ENCODE peak calls at places on chromosomes 4 and X, in seven cellular contexts. One of them, this sample, is unnamed.

GRCh38 chr4:85732124-85732523 is 257.2 kb downstream of the ARHGAP24 start:
- DNase-seq in ovary: no peak
- DNase-seq in AG09309: no peak
- DNase-seq in activated CD8-positive, alpha-beta T cell treated with anti-CD3 and anti-CD28 coated beads for 36 hours: no peak
- DNase-seq in brain microvascular endothelial cell: no peak
- DNase-seq in GM20000: no peak
- DNase-seq in upper lobe of right lung: no peak
- DNase-seq in this sample: no peak

GRCh38 chr4:113468165-113469022 is 293.1 kb downstream of the CAMK2D start:
- DNase-seq in ovary: peak
- DNase-seq in AG09309: peak
- DNase-seq in activated CD8-positive, alpha-beta T cell treated with anti-CD3 and anti-CD28 coated beads for 36 hours: peak
- DNase-seq in brain microvascular endothelial cell: peak
- DNase-seq in GM20000: no peak
- DNase-seq in upper lobe of right lung: peak
- DNase-seq in this sample: no peak

GRCh38 chr4:69957209-69957608 is 8.3 kb downstream of the CSN2 start:
- DNase-seq in ovary: no peak
- DNase-seq in AG09309: no peak
- DNase-seq in activated CD8-positive, alpha-beta T cell treated with anti-CD3 and anti-CD28 coated beads for 36 hours: no peak
- DNase-seq in brain microvascular endothelial cell: no peak
- DNase-seq in GM20000: no peak
- DNase-seq in upper lobe of right lung: no peak
- DNase-seq in this sample: no peak

GRCh38 chr4:187602339-187603092 is 393.1 kb upstream of the ZFP42 start:
- DNase-seq in ovary: no peak
- DNase-seq in AG09309: no peak
- DNase-seq in activated CD8-positive, alpha-beta T cell treated with anti-CD3 and anti-CD28 coated beads for 36 hours: no peak
- DNase-seq in brain microvascular endothelial cell: peak
- DNase-seq in GM20000: no peak
- DNase-seq in upper lobe of right lung: no peak
- DNase-seq in this sample: no peak

GRCh38 chr4:99024481-99025275 is 29.2 kb downstream of the METAP1 start:
- DNase-seq in ovary: no peak
- DNase-seq in AG09309: no peak
- DNase-seq in activated CD8-positive, alpha-beta T cell treated with anti-CD3 and anti-CD28 coated beads for 36 hours: no peak
- DNase-seq in brain microvascular endothelial cell: no peak
- DNase-seq in GM20000: no peak
- DNase-seq in upper lobe of right lung: no peak
- DNase-seq in this sample: no peak

GRCh38 chr4:98446499-98447375 is 185.6 kb downstream of the RAP1GDS1 start:
- DNase-seq in ovary: no peak
- DNase-seq in AG09309: no peak
- DNase-seq in activated CD8-positive, alpha-beta T cell treated with anti-CD3 and anti-CD28 coated beads for 36 hours: peak
- DNase-seq in brain microvascular endothelial cell: peak
- DNase-seq in GM20000: peak
- DNase-seq in upper lobe of right lung: no peak
- DNase-seq in this sample: peak

GRCh38 chrX:110258552-110258951 is 59.3 kb downstream of the AMMECR1 start:
- DNase-seq in ovary: no peak
- DNase-seq in AG09309: no peak
- DNase-seq in activated CD8-positive, alpha-beta T cell treated with anti-CD3 and anti-CD28 coated beads for 36 hours: no peak
- DNase-seq in brain microvascular endothelial cell: no peak
- DNase-seq in GM20000: no peak
- DNase-seq in upper lobe of right lung: no peak
- DNase-seq in this sample: no peak

GRCh38 chr4:128191115-128191897 is 96.3 kb downstream of the PGRMC2 start:
- DNase-seq in ovary: peak
- DNase-seq in AG09309: peak
- DNase-seq in activated CD8-positive, alpha-beta T cell treated with anti-CD3 and anti-CD28 coated beads for 36 hours: peak
- DNase-seq in brain microvascular endothelial cell: peak
- DNase-seq in GM20000: peak
- DNase-seq in upper lobe of right lung: no peak
- DNase-seq in this sample: peak

GRCh38 chrX:55638933-55639332 is 15.7 kb downstream of the FOXR2 start:
- DNase-seq in ovary: no peak
- DNase-seq in AG09309: no peak
- DNase-seq in activated CD8-positive, alpha-beta T cell treated with anti-CD3 and anti-CD28 coated beads for 36 hours: no peak
- DNase-seq in brain microvascular endothelial cell: no peak
- DNase-seq in GM20000: no peak
- DNase-seq in upper lobe of right lung: no peak
- DNase-seq in this sample: peak

GRCh38 chrX:19649227-19650009 is 134.1 kb upstream of the MAP3K15 start:
- DNase-seq in ovary: no peak
- DNase-seq in AG09309: peak
- DNase-seq in activated CD8-positive, alpha-beta T cell treated with anti-CD3 and anti-CD28 coated beads for 36 hours: no peak
- DNase-seq in brain microvascular endothelial cell: no peak
- DNase-seq in GM20000: no peak
- DNase-seq in upper lobe of right lung: no peak
- DNase-seq in this sample: no peak

GRCh38 chr4:36177946-36178345 is 66.4 kb downstream of the ARAP2 start:
- DNase-seq in ovary: no peak
- DNase-seq in AG09309: no peak
- DNase-seq in activated CD8-positive, alpha-beta T cell treated with anti-CD3 and anti-CD28 coated beads for 36 hours: no peak
- DNase-seq in brain microvascular endothelial cell: no peak
- DNase-seq in GM20000: no peak
- DNase-seq in upper lobe of right lung: no peak
- DNase-seq in this sample: no peak

DNA sequence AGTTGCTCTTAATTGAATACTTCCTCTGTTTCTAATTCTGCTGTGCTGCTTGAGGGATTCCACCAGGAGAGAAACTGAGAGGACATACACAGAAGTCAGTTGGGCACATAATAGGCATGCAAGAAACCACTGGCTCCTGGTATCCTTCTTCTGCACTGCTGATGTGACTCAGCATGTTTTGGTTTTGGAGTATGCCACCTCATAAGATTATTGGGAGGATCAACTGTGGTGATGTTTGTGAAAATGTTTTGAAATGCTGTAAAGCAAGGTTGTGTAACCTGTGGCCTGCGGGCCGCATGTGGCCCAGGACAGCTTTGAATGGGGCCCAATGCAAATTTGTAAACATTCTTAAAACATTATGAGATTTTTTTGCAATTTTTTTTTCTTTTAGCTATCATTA is 119.6 kb downstream of the GATB start:
- DNase-seq in ovary: no peak
- DNase-seq in AG09309: peak
- DNase-seq in activated CD8-positive, alpha-beta T cell treated with anti-CD3 and anti-CD28 coated beads for 36 hours: no peak
- DNase-seq in brain microvascular endothelial cell: peak
- DNase-seq in GM20000: no peak
- DNase-seq in upper lobe of right lung: no peak
- DNase-seq in this sample: no peak
- TF ChIP-seq CTCF in ovary: no peak
- TF ChIP-seq CTCF in AG09309: no peak
- TF ChIP-seq CTCF in activated CD8-positive, alpha-beta T cell treated with anti-CD3 and anti-CD28 coated beads for 36 hours: no peak
- TF ChIP-seq CTCF in brain microvascular endothelial cell: no peak
- TF ChIP-seq CTCF in GM20000: no peak
- TF ChIP-seq CTCF in upper lobe of right lung: no peak
- TF ChIP-seq CTCF in this sample: no peak

GRCh38 chrX:18099745-18100144 is 120.9 kb downstream of the BEND2 start:
- DNase-seq in ovary: no peak
- DNase-seq in AG09309: no peak
- DNase-seq in activated CD8-positive, alpha-beta T cell treated with anti-CD3 and anti-CD28 coated beads for 36 hours: no peak
- DNase-seq in brain microvascular endothelial cell: no peak
- DNase-seq in GM20000: no peak
- DNase-seq in upper lobe of right lung: no peak
- DNase-seq in this sample: no peak
- TF ChIP-seq CTCF in ovary: no peak
- TF ChIP-seq CTCF in AG09309: no peak
- TF ChIP-seq CTCF in activated CD8-positive, alpha-beta T cell treated with anti-CD3 and anti-CD28 coated beads for 36 hours: no peak
- TF ChIP-seq CTCF in brain microvascular endothelial cell: no peak
- TF ChIP-seq CTCF in GM20000: no peak
- TF ChIP-seq CTCF in upper lobe of right lung: no peak
- TF ChIP-seq CTCF in this sample: no peak

DNA sequence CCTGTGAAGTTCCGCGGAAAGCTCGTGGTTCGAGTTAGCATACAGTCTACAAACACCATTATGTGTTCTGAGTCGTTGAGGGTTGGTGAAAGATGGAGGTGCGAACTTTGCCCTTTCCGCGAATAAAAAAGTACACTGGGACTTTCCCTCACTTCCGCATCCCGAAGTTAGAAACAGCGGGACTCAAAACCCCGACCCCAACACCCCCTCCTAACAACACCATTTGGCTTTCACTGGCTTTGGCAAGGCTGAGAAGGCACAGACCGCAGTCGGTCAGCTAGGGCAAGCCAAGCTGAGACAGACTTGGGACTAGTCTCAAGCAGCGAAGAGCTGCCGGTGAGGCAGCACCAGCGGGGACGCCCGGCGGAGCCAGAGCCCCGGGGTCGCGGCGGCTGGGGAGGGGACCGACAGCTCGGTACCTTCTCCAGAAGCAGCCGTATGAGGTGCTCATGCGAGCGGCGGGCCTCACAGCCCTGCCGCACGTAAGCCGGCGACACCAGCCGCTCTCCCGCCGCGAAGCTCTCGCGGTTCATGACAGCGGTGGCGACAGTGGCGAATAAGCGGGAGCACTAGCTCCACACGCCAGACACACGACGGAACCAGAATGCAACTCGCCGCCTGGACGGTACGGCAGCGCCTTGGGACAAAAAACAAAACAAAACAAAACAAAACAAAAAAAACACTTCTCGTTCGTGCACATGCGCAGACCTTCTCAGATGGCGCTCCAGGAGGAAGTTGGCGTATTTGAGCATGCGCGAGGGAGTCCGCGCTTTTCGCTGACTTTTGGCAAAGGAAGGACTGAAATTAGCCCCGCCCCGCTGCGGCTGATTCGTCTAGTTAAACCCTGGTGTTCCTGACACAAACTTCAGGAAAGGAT is at the start of gene SEPSECS:
- DNase-seq in ovary: peak
- DNase-seq in AG09309: peak
- DNase-seq in activated CD8-positive, alpha-beta T cell treated with anti-CD3 and anti-CD28 coated beads for 36 hours: peak
- DNase-seq in brain microvascular endothelial cell: peak
- DNase-seq in GM20000: peak
- DNase-seq in upper lobe of right lung: peak
- DNase-seq in this sample: peak
- TF ChIP-seq CTCF in ovary: peak
- TF ChIP-seq CTCF in AG09309: no peak
- TF ChIP-seq CTCF in activated CD8-positive, alpha-beta T cell treated with anti-CD3 and anti-CD28 coated beads for 36 hours: no peak
- TF ChIP-seq CTCF in brain microvascular endothelial cell: no peak
- TF ChIP-seq CTCF in GM20000: no peak
- TF ChIP-seq CTCF in upper lobe of right lung: no peak
- TF ChIP-seq CTCF in this sample: no peak

DNA sequence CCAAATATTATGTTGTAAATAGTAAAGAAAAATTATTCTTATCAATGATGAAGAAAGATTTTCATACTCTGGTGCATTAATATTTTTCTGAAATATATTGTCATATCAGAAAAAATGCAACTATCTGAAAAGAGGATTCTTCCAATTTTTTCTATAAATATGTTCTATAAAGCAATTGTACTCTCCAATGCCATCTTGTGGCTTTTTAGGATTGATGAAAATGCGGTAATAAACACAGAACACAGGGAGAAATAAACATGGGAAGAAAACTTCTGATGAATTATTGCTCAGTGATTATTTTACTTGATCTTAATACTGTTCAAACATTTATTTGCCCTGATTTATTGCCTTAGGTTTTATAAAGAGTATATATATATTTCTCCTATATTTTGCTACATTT is 215.4 kb downstream of the IL1RAPL1 start:
- DNase-seq in ovary: no peak
- DNase-seq in AG09309: no peak
- DNase-seq in activated CD8-positive, alpha-beta T cell treated with anti-CD3 and anti-CD28 coated beads for 36 hours: no peak
- DNase-seq in brain microvascular endothelial cell: no peak
- DNase-seq in GM20000: no peak
- DNase-seq in upper lobe of right lung: no peak
- DNase-seq in this sample: no peak
- TF ChIP-seq CTCF in ovary: no peak
- TF ChIP-seq CTCF in AG09309: no peak
- TF ChIP-seq CTCF in activated CD8-positive, alpha-beta T cell treated with anti-CD3 and anti-CD28 coated beads for 36 hours: no peak
- TF ChIP-seq CTCF in brain microvascular endothelial cell: peak
- TF ChIP-seq CTCF in GM20000: no peak
- TF ChIP-seq CTCF in upper lobe of right lung: no peak
- TF ChIP-seq CTCF in this sample: no peak

This sample was measured in MM.1S.